ENCODE peak calls at places on chromosomes 5 and 9, in five cellular contexts. H is SK-N-SH, N is HCT116, C is GM12878, A is HepG2. Y is an unnamed sample.

GRCh38 chr9:110588296-110588695 is 8.8 kb upstream of the SVEP1 start:
- DNase-seq in H (no peak), A (no peak), C (no peak), N (no peak), Y (no peak)

GRCh38 chr9:86549434-86549833 is 195.2 kb upstream of the TUT7 start:
- DNase-seq in C (no peak), H (no peak), N (no peak), A (no peak), Y (no peak)

GRCh38 chr5:148425808-148426207 is 42.0 kb downstream of the FBXO38 start:
- DNase-seq in A (no peak), N (no peak), H (no peak), C (no peak), Y (no peak)

GRCh38 chr9:69671291-69671903 is 774 bp downstream of the APBA1 start:
- DNase-seq in H (no peak), N (no peak), A (no peak), C (no peak), Y (no peak)

GRCh38 chr9:129834489-129835127 is 467 bp downstream of the C9orf78 start:
- DNase-seq in A (peak), C (no peak), H (peak), N (no peak), Y (peak)

GRCh38 chr5:150126921-150127265 is 28.8 kb downstream of the PDGFRB start:
- DNase-seq in N (no peak), A (no peak), C (no peak), H (no peak), Y (no peak)

GRCh38 chr9:14322211-14323082 is 8.5 kb upstream of the NFIB start:
- DNase-seq in N (peak), C (no peak), H (peak), A (peak), Y (peak)

GRCh38 chr9:119898316-119898715 is 529.1 kb upstream of the BRINP1 start:
- DNase-seq in N (no peak), H (no peak), C (no peak), A (no peak), Y (no peak)

GRCh38 chr9:88979791-88980190 is 11.5 kb upstream of the S1PR3 start:
- DNase-seq in N (no peak), C (no peak), H (no peak), A (no peak), Y (no peak)

GRCh38 chr9:88978034-88978433 is 13.2 kb upstream of the S1PR3 start:
- DNase-seq in C (no peak), H (no peak), N (no peak), A (no peak), Y (no peak)

GRCh38 chr9:88979021-88979420 is 12.2 kb upstream of the S1PR3 start:
- DNase-seq in N (no peak), A (no peak), C (no peak), H (no peak), Y (no peak)

GRCh38 chr9:88983865-88984542 is 7.3 kb upstream of the S1PR3 start:
- DNase-seq in N (no peak), A (no peak), H (no peak), C (no peak), Y (no peak)

GRCh38 chr9:88980732-88981336 is 10.4 kb upstream of the S1PR3 start:
- DNase-seq in N (no peak), C (no peak), A (no peak), H (no peak), Y (no peak)
- TF ChIP-seq ZBTB33 in N (no peak), C (no peak), A (no peak), H (no peak), Y (no peak)

GRCh38 chr5:140356878-140357730 is 2.9 kb upstream of the SLC4A9 start:
- DNase-seq in C (no peak), H (no peak), N (no peak), A (no peak), Y (no peak)

GRCh38 chr5:140357731-140358093 is 2.3 kb upstream of the SLC4A9 start:
- DNase-seq in C (no peak), N (peak), H (peak), A (peak), Y (peak)

GRCh38 chr5:140360681-140361479 is 886 bp downstream of the SLC4A9 start:
- DNase-seq in C (no peak), H (no peak), A (no peak), N (no peak), Y (no peak)

GRCh38 chr5:140360101-140360500 is at the start of gene SLC4A9:
- DNase-seq in A (no peak), C (no peak), H (no peak), N (no peak), Y (no peak)

GRCh38 chr5:140358738-140359310 is 1.2 kb upstream of the SLC4A9 start:
- DNase-seq in A (peak), N (no peak), H (peak), C (no peak), Y (no peak)
- TF ChIP-seq ZBTB33 in A (no peak), N (no peak), H (no peak), C (no peak), Y (no peak)

GRCh38 chr5:56470007-56470406 is 236.9 kb upstream of the ANKRD55 start:
- DNase-seq in N (no peak), C (no peak), H (no peak), A (no peak), Y (no peak)
- TF ChIP-seq ZBTB33 in N (no peak), C (no peak), H (no peak), A (no peak), Y (no peak)

GRCh38 chr5:60633336-60633735 is 66.6 kb downstream of the DEPDC1B start:
- DNase-seq in A (no peak), H (no peak), N (no peak), C (no peak), Y (no peak)
- TF ChIP-seq ZBTB33 in A (no peak), H (no peak), N (no peak), C (no peak), Y (no peak)

GRCh38 chr5:97009212-97009898 is 73.5 kb downstream of the LNPEP start:
- DNase-seq in H (peak), N (no peak), C (peak), A (no peak), Y (peak)
- TF ChIP-seq ZBTB33 in H (no peak), N (no peak), C (no peak), A (no peak), Y (no peak)